ENCODE peak calls at places on chromosome 18, in eight cellular contexts. P is NCI-H1105; Q is EH; J is HT1080; M is activated T-helper 1 cell treated with anti-CD3 and anti-CD28 coated beads, Interleukin-12 subunit alpha, Interleukin-12 subunit beta, Interleukin-2, Interleukin-4 antibody, amounts not matched to agents 30 ng/mL and 10 ng/mL and 1 ng/mL, durations not matched to agents 14 hours and 24 hours and 36 hours; X is activated naive CD8-positive, alpha-beta T cell treated with anti-CD3 and anti-CD28 coated beads, Interleukin-2, amount 10 ng/mL, durations not matched to agents 7 days and 5 days; R is mesendoderm; D is thyroid gland. G is an unnamed sample.

GRCh38 chr18:57755473-57756067 is 47.5 kb downstream of the ATP8B1 start:
- DNase-seq in X (no peak), Q (no peak), D (no peak), R (no peak), P (no peak), J (no peak), M (no peak), G (no peak)

GRCh38 chr18:36420826-36421225 is 123.3 kb downstream of the FHOD3 start:
- DNase-seq in Q (peak; percentile 71), J (peak; percentile 37), R (no peak), M (no peak), D (no peak), X (no peak), P (no peak), G (no peak)

GRCh38 chr18:25123438-25124225 is 228.3 kb downstream of the ZNF521 start:
- DNase-seq in R (peak; percentile 16), D (no peak), X (no peak), J (no peak), P (no peak), Q (no peak), M (no peak), G (no peak)

GRCh38 chr18:6207119-6207518 is 207.6 kb downstream of the L3MBTL4 start:
- DNase-seq in X (no peak), J (no peak), Q (peak; percentile 9), P (no peak), R (no peak), D (peak; percentile 68), M (no peak), G (no peak)

GRCh38 chr18:80104364-80104779 is 4.7 kb upstream of the ADNP2 start:
- DNase-seq in X (no peak), J (no peak), D (no peak), R (peak; percentile 97), P (no peak), M (no peak), Q (peak; percentile 73), G (no peak)

GRCh38 chr18:45993441-45993840 is 26.3 kb upstream of the EPG5 start:
- DNase-seq in X (no peak), M (no peak), P (no peak), D (no peak), R (peak; percentile 22), Q (peak; percentile 95), J (peak; percentile 78), G (no peak)

GRCh38 chr18:49819768-49820662 is 6.7 kb upstream of the ACAA2 start:
- DNase-seq in M (peak; percentile 41), X (peak; percentile 58), J (peak; percentile 48), D (peak; percentile 30), Q (no peak), R (no peak), P (no peak), G (no peak)

GRCh38 chr18:48724455-48724854 is 185.6 kb downstream of the CTIF start:
- DNase-seq in P (no peak), X (no peak), J (no peak), M (no peak), D (no peak), R (no peak), Q (no peak), G (no peak)

GRCh38 chr18:58580078-58580477 is 48.8 kb downstream of the ALPK2 start:
- DNase-seq in X (no peak), D (no peak), P (no peak), M (no peak), Q (peak; percentile 90), J (no peak), R (no peak), G (no peak)

GRCh38 chr18:51300912-51301311 is 103.4 kb upstream of the MEX3C start:
- DNase-seq in Q (no peak), R (no peak), D (no peak), P (no peak), M (no peak), X (no peak), J (no peak), G (no peak)

GRCh38 chr18:36215577-36215976 is 28.3 kb downstream of the MOCOS start:
- DNase-seq in M (no peak), D (no peak), J (no peak), Q (no peak), P (no peak), X (no peak), R (peak; percentile 37), G (no peak)

GRCh38 chr18:79518683-79519128 is 123.0 kb downstream of the NFATC1 start:
- DNase-seq in J (no peak), Q (no peak), R (no peak), P (no peak), M (no peak), D (no peak), X (no peak), G (peak; percentile 7)

GRCh38 chr18:7657050-7657449 is 89.9 kb downstream of the PTPRM start:
- DNase-seq in R (no peak), M (no peak), D (no peak), Q (no peak), P (no peak), X (no peak), J (no peak), G (no peak)

GRCh38 chr18:8856187-8856586 is 150.8 kb downstream of the MTCL1 start:
- DNase-seq in D (no peak), X (no peak), Q (no peak), R (no peak), P (no peak), J (no peak), M (no peak), G (no peak)

GRCh38 chr18:66754335-66754734 is 150.4 kb upstream of the CDH19 start:
- DNase-seq in D (no peak), Q (no peak), J (no peak), X (no peak), R (no peak), P (no peak), M (no peak), G (no peak)

GRCh38 chr18:21855432-21855831 is 114.8 kb downstream of the MIB1 start:
- DNase-seq in J (no peak), P (no peak), X (no peak), M (no peak), D (no peak), R (no peak), Q (no peak), G (no peak)

GRCh38 chr18:40738321-40738880 is 1216.6 kb upstream of the PIK3C3 start:
- DNase-seq in P (no peak), X (no peak), D (no peak), R (no peak), J (no peak), M (no peak), Q (no peak), G (no peak)

GRCh38 chr18:77702686-77703085 is 453.0 kb downstream of the GALR1 start:
- DNase-seq in R (peak; percentile 65), P (peak; percentile 1), X (no peak), J (no peak), Q (no peak), M (no peak), D (peak; percentile 5), G (no peak)

GRCh38 chr18:23982154-23983071 is 32.1 kb upstream of the TTC39C start:
- DNase-seq in R (no peak), M (no peak), Q (peak; percentile 83), P (no peak), X (no peak), D (no peak), J (peak; percentile 67), G (no peak)

GRCh38 chr18:63236990-63237389 is 82.6 kb downstream of the BCL2 start:
- DNase-seq in R (no peak), M (no peak), J (no peak), P (no peak), X (no peak), Q (no peak), D (no peak), G (peak; percentile 50)

GRCh38 chr18:79922971-79923411 is 28.5 kb downstream of the SLC66A2 start:
- DNase-seq in X (peak; percentile 13), P (no peak), R (no peak), J (no peak), D (no peak), M (no peak), Q (no peak), G (peak; percentile 27)

GRCh38 chr18:41965856-41966255 is 10.8 kb downstream of the PIK3C3 start:
- DNase-seq in P (no peak), D (no peak), J (no peak), Q (no peak), R (no peak), X (no peak), M (no peak), G (no peak)

GRCh38 chr18:48727685-48728084 is 188.9 kb downstream of the CTIF start:
- DNase-seq in X (no peak), Q (peak; percentile 44), J (peak; percentile 44), M (no peak), D (no peak), P (no peak), R (no peak), G (no peak)

GRCh38 chr18:11149441-11150270 is at the start of gene PIEZO2:
- DNase-seq in P (peak; percentile 41), J (no peak), R (peak; percentile 88), M (no peak), X (no peak), D (peak; percentile 35), Q (peak; percentile 38), G (no peak)

GRCh38 chr18:22194151-22194598 is 24.8 kb downstream of the GATA6 start:
- DNase-seq in X (no peak), R (peak; percentile 94), P (no peak), Q (no peak), M (no peak), J (no peak), D (no peak), G (no peak)

GRCh38 chr18:40413160-40413559 is 1541.9 kb upstream of the PIK3C3 start:
- DNase-seq in Q (peak; percentile 2), J (peak; percentile 56), P (peak; percentile 10), D (peak; percentile 52), X (no peak), R (peak; percentile 71), M (no peak), G (no peak)

GRCh38 chr18:9735238-9735637 is 27.1 kb downstream of the RAB31 start:
- DNase-seq in M (no peak), J (no peak), R (no peak), P (no peak), X (peak; percentile 59), Q (no peak), D (no peak), G (no peak)

GRCh38 chr18:25724121-25724520 is 366.3 kb downstream of the SS18 start:
- DNase-seq in Q (no peak), X (no peak), P (no peak), J (no peak), D (no peak), R (no peak), M (no peak), G (no peak)

GRCh38 chr18:23825978-23826405 is 136.7 kb downstream of the LAMA3 start:
- DNase-seq in Q (peak; percentile 88), J (peak; percentile 56), D (peak; percentile 21), R (no peak), P (no peak), X (no peak), M (no peak), G (no peak)

GRCh38 chr18:48820483-48821250 is 130.1 kb downstream of the SMAD7 start:
- DNase-seq in J (no peak), R (no peak), X (peak; percentile 21), Q (no peak), P (no peak), D (no peak), M (no peak), G (no peak)

GRCh38 chr18:36493349-36494281 is 196.1 kb downstream of the FHOD3 start:
- DNase-seq in R (peak; percentile 56), Q (peak; percentile 27), M (no peak), P (peak; percentile 74), D (no peak), X (no peak), J (no peak), G (no peak)

GRCh38 chr18:66534110-66534509 is 69.8 kb downstream of the CDH19 start:
- DNase-seq in J (no peak), R (no peak), P (no peak), M (no peak), X (no peak), D (no peak), Q (no peak), G (no peak)

G was measured in CD14-positive monocyte.